ENCODE peak calls at places on chromosomes 7 and 10, in nine cellular contexts. B is activated effector memory CD4-positive, alpha-beta T cell treated with Interleukin-2 at 50 U/mL for 16 hours; O is IMR-90; S is Ammon's horn; Z is lower lobe of right lung; U is mucosa of gallbladder; C is gastrocnemius medialis; R is endothelial cell; P is LoVo. I is an unnamed sample.
A peak's percentile ranks its signal among the peaks of the same experiment; 100 is the strongest.

GRCh38 chr10:51986531-51986930 is 287.1 kb upstream of the CSTF2T start:
- DNase-seq in B (no peak), O (no peak), S (no peak), Z (no peak), U (no peak), C (no peak), R (no peak), P (no peak), I (no peak)

GRCh38 chr7:25906003-25906402 is 246.0 kb upstream of the NFE2L3 start:
- DNase-seq in B (no peak), O (no peak), S (no peak), Z (no peak), U (no peak), C (no peak), R (no peak), P (no peak), I (no peak)

GRCh38 chr10:52451817-52452216 is 137.7 kb downstream of the DKK1 start:
- DNase-seq in B (no peak), O (peak; percentile 76), S (no peak), Z (no peak), U (no peak), C (no peak), R (no peak), P (peak; percentile 44), I (no peak)

GRCh38 chr7:49769285-49769857 is 4.1 kb upstream of the VWC2 start:
- DNase-seq in B (no peak), O (no peak), S (no peak), Z (no peak), U (no peak), C (no peak), R (no peak), P (no peak), I (no peak)

GRCh38 chr10:132149261-132149660 is 37.5 kb upstream of the DPYSL4 start:
- DNase-seq in B (no peak), O (no peak), S (no peak), Z (no peak), U (no peak), C (no peak), R (no peak), P (no peak), I (no peak)

GRCh38 chr7:16067695-16068094 is 353.6 kb downstream of the CRPPA start:
- DNase-seq in B (no peak), O (no peak), S (no peak), Z (no peak), U (no peak), C (no peak), R (no peak), P (no peak), I (no peak)

GRCh38 chr7:128201690-128202085 is 39.4 kb upstream of the LEP start:
- DNase-seq in B (no peak), O (no peak), S (no peak), Z (no peak), U (no peak), C (no peak), R (no peak), P (no peak), I (no peak)

GRCh38 chr10:11655839-11656238 is 44.4 kb upstream of the USP6NL start:
- DNase-seq in B (no peak), O (no peak), S (no peak), Z (no peak), U (no peak), C (no peak), R (no peak), P (no peak), I (no peak)

GRCh38 chr7:28591725-28592331 is 179.5 kb downstream of the CREB5 start:
- DNase-seq in B (no peak), O (no peak), S (no peak), Z (no peak), U (no peak), C (no peak), R (no peak), P (no peak), I (no peak)

GRCh38 chr7:19772858-19773337 is 519 bp downstream of the TMEM196 start:
- DNase-seq in B (no peak), O (peak; percentile 5), S (peak; percentile 7), Z (no peak), U (peak; percentile 20), C (no peak), R (peak; percentile 65), P (no peak), I (no peak)

GRCh38 chr10:126731613-126731995 is 61.1 kb upstream of the C10orf90 start:
- DNase-seq in B (no peak), O (no peak), S (no peak), Z (no peak), U (no peak), C (no peak), R (no peak), P (no peak), I (no peak)

GRCh38 chr7:154871928-154872750 is 130.8 kb downstream of the PAXIP1 start:
- DNase-seq in B (no peak), O (no peak), S (no peak), Z (no peak), U (no peak), C (no peak), R (no peak), P (no peak), I (no peak)

GRCh38 chr7:123916240-123916724 is 8.8 kb upstream of the SPAM1 start:
- DNase-seq in B (no peak), O (peak; percentile 0), S (peak; percentile 4), Z (no peak), U (peak; percentile 19), C (no peak), R (no peak), P (peak; percentile 77), I (no peak)

GRCh38 chr10:61284222-61284890 is 168.8 kb downstream of the TMEM26 start:
- DNase-seq in B (no peak), O (peak; percentile 77), S (peak; percentile 69), Z (no peak), U (no peak), C (no peak), R (no peak), P (peak; percentile 63), I (no peak)

GRCh38 chr10:30786131-30786530 is 156.6 kb upstream of the LYZL2 start:
- DNase-seq in B (no peak), O (peak; percentile 58), S (peak; percentile 25), Z (no peak), U (no peak), C (no peak), R (no peak), P (no peak), I (no peak)

GRCh38 chr7:70132802-70133201 is 534.5 kb downstream of the AUTS2 start:
- DNase-seq in B (no peak), O (no peak), S (peak; percentile 12), Z (no peak), U (no peak), C (no peak), R (no peak), P (no peak), I (no peak)

GRCh38 chr7:116018731-116019130 is 11.8 kb downstream of the TFEC start:
- DNase-seq in B (no peak), O (no peak), S (no peak), Z (no peak), U (no peak), C (no peak), R (no peak), P (no peak), I (no peak)

GRCh38 chr10:101559596-101560292 is 28.3 kb downstream of the POLL start:
- DNase-seq in B (no peak), O (no peak), S (no peak), Z (no peak), U (no peak), C (no peak), R (no peak), P (no peak), I (no peak)

GRCh38 chr7:2969398-2970306 is 74.0 kb downstream of the CARD11 start:
- DNase-seq in B (no peak), O (no peak), S (no peak), Z (no peak), U (no peak), C (no peak), R (no peak), P (no peak), I (no peak)

GRCh38 chr7:12322287-12322902 is 81.3 kb downstream of the VWDE start:
- DNase-seq in B (no peak), O (peak; percentile 38), S (peak; percentile 24), Z (no peak), U (no peak), C (no peak), R (no peak), P (peak; percentile 55), I (no peak)

GRCh38 chr7:154584352-154585252 is 418.3 kb downstream of the PAXIP1 start:
- DNase-seq in B (no peak), O (no peak), S (peak; percentile 73), Z (no peak), U (no peak), C (no peak), R (no peak), P (no peak), I (no peak)

GRCh38 chr10:89468625-89469024 is 54.3 kb downstream of the IFIT5 start:
- DNase-seq in B (no peak), O (no peak), S (no peak), Z (no peak), U (peak; percentile 13), C (no peak), R (no peak), P (no peak), I (no peak)

GRCh38 chr10:86313621-86314041 is 53.0 kb downstream of the GRID1 start:
- DNase-seq in B (no peak), O (no peak), S (peak; percentile 71), Z (no peak), U (no peak), C (no peak), R (no peak), P (no peak), I (no peak)

GRCh38 chr7:133934974-133935330 is 192.2 kb upstream of the LRGUK start:
- DNase-seq in B (no peak), O (no peak), S (no peak), Z (no peak), U (no peak), C (no peak), R (no peak), P (no peak), I (no peak)

GRCh38 chr10:128463991-128464755 is 337.9 kb upstream of the MKI67 start:
- DNase-seq in B (no peak), O (peak; percentile 63), S (peak; percentile 73), Z (no peak), U (peak; percentile 73), C (peak; percentile 16), R (peak; percentile 64), P (peak; percentile 77), I (no peak)

GRCh38 chr7:10644849-10645248 is 328.8 kb upstream of the PHF14 start:
- DNase-seq in B (no peak), O (no peak), S (no peak), Z (no peak), U (no peak), C (no peak), R (no peak), P (no peak), I (no peak)

GRCh38 chr7:82444220-82445049 is 858 bp upstream of the CACNA2D1 start:
- DNase-seq in B (no peak), O (no peak), S (no peak), Z (no peak), U (no peak), C (peak; percentile 24), R (peak; percentile 5), P (peak; percentile 11), I (no peak)

GRCh38 chr10:109978481-109978880 is 29.3 kb upstream of the ADD3 start:
- DNase-seq in B (peak; percentile 38), O (peak; percentile 57), S (peak; percentile 57), Z (no peak), U (peak; percentile 36), C (no peak), R (peak; percentile 65), P (no peak), I (no peak)

GRCh38 chr10:18298256-18298655 is 158.0 kb downstream of the CACNB2 start:
- DNase-seq in B (no peak), O (no peak), S (no peak), Z (no peak), U (no peak), C (no peak), R (no peak), P (no peak), I (no peak)

GRCh38 chr7:28865494-28866257 is 92.5 kb downstream of the TRIL start:
- DNase-seq in B (no peak), O (peak; percentile 38), S (no peak), Z (no peak), U (no peak), C (no peak), R (no peak), P (no peak), I (no peak)

GRCh38 chr7:106679153-106679931 is 18.4 kb upstream of the CCDC71L start:
- DNase-seq in B (no peak), O (peak; percentile 29), S (no peak), Z (no peak), U (no peak), C (no peak), R (no peak), P (no peak), I (peak; percentile 22)